ENCODE peak calls at places on chromosome 3, in ten cellular contexts. D is AG09319; W is CD8-positive, alpha-beta memory T cell; Y is testis; S is CD4-positive, alpha-beta T cell; T is GM10248; U is naive thymus-derived CD8-positive, alpha-beta T cell; L is WTC11; F is lower lobe of right lung; I is astrocyte of the spinal cord. O is an unnamed sample.
A peak's percentile ranks its signal among the peaks of the same experiment; 100 is the strongest.

GRCh38 chr3:60775956-60776355 is 475.3 kb downstream of the FHIT start:
- DNase-seq in L (no peak), W (no peak), F (no peak), T (no peak), U (no peak), Y (no peak), D (no peak), I (no peak), S (no peak), O (no peak)

GRCh38 chr3:38960042-38960622 is 91.6 kb downstream of the SCN11A start:
- DNase-seq in Y (no peak), L (no peak), S (no peak), F (no peak), I (no peak), T (no peak), W (no peak), D (peak; percentile 11), U (no peak), O (no peak)

GRCh38 chr3:126656376-126657134 is 1.6 kb upstream of the TXNRD3 start:
- DNase-seq in Y (no peak), W (no peak), F (no peak), I (no peak), S (no peak), U (no peak), L (no peak), T (no peak), D (no peak), O (no peak)

GRCh38 chr3:10370429-10370828 is 49.5 kb upstream of the SEC13 start:
- DNase-seq in F (no peak), W (no peak), U (no peak), L (no peak), Y (no peak), T (no peak), I (peak; percentile 43), D (peak; percentile 16), S (no peak), O (peak; percentile 70)

GRCh38 chr3:17894434-17895060 is 152.1 kb upstream of the TBC1D5 start:
- DNase-seq in D (peak; percentile 25), S (peak; percentile 36), L (peak; percentile 75), W (no peak), Y (no peak), I (peak; percentile 76), T (no peak), U (peak; percentile 42), F (peak; percentile 50), O (no peak)

GRCh38 chr3:86743233-86743632 is 247.7 kb downstream of the VGLL3 start:
- DNase-seq in W (no peak), I (no peak), T (no peak), U (no peak), L (no peak), F (no peak), D (no peak), Y (no peak), S (no peak), O (no peak)

GRCh38 chr3:107910713-107911259 is 180.0 kb downstream of the CD47 start:
- DNase-seq in D (no peak), S (no peak), I (no peak), F (no peak), U (no peak), L (no peak), Y (no peak), W (no peak), T (peak; percentile 60), O (no peak)

GRCh38 chr3:50525987-50526386 is 22.6 kb upstream of the CACNA2D2 start:
- DNase-seq in I (peak; percentile 36), L (peak; percentile 86), S (peak; percentile 18), W (peak; percentile 16), D (no peak), F (peak; percentile 81), U (no peak), Y (peak; percentile 39), T (peak; percentile 72), O (peak; percentile 65)